ENCODE peak calls at places on chromosomes 1 and 21, in six cellular contexts. A is sciatic nerve, R is foreskin keratinocyte, O is GM06990, S is fibroblast of mammary gland, Y is brain microvascular endothelial cell. W is an unnamed sample.

GRCh38 chr1:55716610-55717009 is 501.4 kb upstream of the USP24 start:
- DNase-seq in A (no peak), Y (peak), R (no peak), O (no peak), S (peak), W (peak)

GRCh38 chr1:61092643-61093042 is 10.3 kb downstream of the NFIA start:
- DNase-seq in O (no peak), R (no peak), S (no peak), A (no peak), Y (no peak), W (no peak)

GRCh38 chr1:84598846-84599741 is 24.9 kb upstream of the CTBS start:
- DNase-seq in A (no peak), O (peak), R (peak), Y (peak), S (peak), W (peak)

GRCh38 chr1:243233908-243234307 is 21.2 kb downstream of the CEP170 start:
- DNase-seq in R (no peak), O (no peak), Y (peak), A (no peak), S (peak), W (no peak)

GRCh38 chr1:232891116-232891515 is 59.3 kb upstream of the NTPCR start:
- DNase-seq in R (no peak), O (no peak), S (peak), Y (peak), A (no peak), W (peak)

GRCh38 chr21:34128124-34128523 is 54.7 kb downstream of the MRPS6 start:
- DNase-seq in R (no peak), O (no peak), S (no peak), Y (no peak), A (no peak), W (no peak)

GRCh38 chr1:172970186-172970585 is 80.6 kb downstream of the TNFSF18 start:
- DNase-seq in S (peak), R (no peak), Y (no peak), O (no peak), A (no peak), W (peak)

GRCh38 chr1:84089470-84090261 is 54.4 kb upstream of the PRKACB start:
- DNase-seq in R (peak), S (peak), Y (peak), O (no peak), A (no peak), W (peak)

GRCh38 chr1:44500181-44501021 is 95.3 kb downstream of the RNF220 start:
- DNase-seq in R (no peak), A (no peak), Y (peak), S (peak), O (no peak), W (no peak)

GRCh38 chr1:228830954-228831481 is 95.7 kb downstream of the RHOU start:
- DNase-seq in Y (peak), A (no peak), O (peak), R (peak), S (peak), W (peak)

GRCh38 chr1:31804098-31804497 is 11.7 kb downstream of the SPOCD1 start:
- DNase-seq in Y (no peak), A (no peak), R (no peak), S (no peak), O (no peak), W (no peak)

GRCh38 chr1:12591267-12591938 is 26.6 kb downstream of the DHRS3 start:
- DNase-seq in O (no peak), R (no peak), Y (no peak), S (peak), A (peak), W (peak)

GRCh38 chr1:242462867-242463266 is 61.6 kb downstream of the PLD5 start:
- DNase-seq in A (no peak), S (no peak), Y (no peak), O (no peak), R (no peak), W (no peak)

GRCh38 chr1:46830665-46831322 is 31.9 kb downstream of the CYP4B1 start:
- DNase-seq in S (no peak), R (no peak), A (no peak), Y (no peak), O (no peak), W (peak)

GRCh38 chr1:114345930-114346479 is 165.0 kb downstream of the TRIM33 start:
- DNase-seq in O (no peak), A (peak), Y (no peak), S (peak), R (no peak), W (no peak)

GRCh38 chr1:230422221-230422981 is 3.7 kb downstream of the PGBD5 start:
- DNase-seq in S (no peak), A (no peak), Y (no peak), O (no peak), R (no peak), W (no peak)

GRCh38 chr1:155984341-155984740 is 6.0 kb upstream of the ARHGEF2 start:
- DNase-seq in O (no peak), R (no peak), A (no peak), Y (no peak), S (no peak), W (no peak)

GRCh38 chr1:111436726-111437125 is 9.2 kb upstream of the OVGP1 start:
- DNase-seq in R (peak), A (no peak), S (peak), Y (no peak), O (no peak), W (no peak)

GRCh38 chr21:25688284-25689035 is 46.2 kb downstream of the ATP5PF start:
- DNase-seq in S (no peak), Y (no peak), O (no peak), A (no peak), R (no peak), W (no peak)

GRCh38 chr1:8203056-8203455 is 114.9 kb upstream of the SLC45A1 start:
- DNase-seq in A (no peak), R (no peak), O (no peak), S (peak), Y (no peak), W (no peak)

GRCh38 chr21:45078877-45079281 is 4.5 kb downstream of the ADARB1 start:
- DNase-seq in O (no peak), A (no peak), S (peak), R (peak), Y (peak), W (peak)

GRCh38 chr1:22031214-22031962 is 21.1 kb upstream of the CDC42 start:
- DNase-seq in Y (no peak), A (no peak), S (no peak), O (no peak), R (no peak), W (no peak)

GRCh38 chr1:109263597-109264378 is 14.4 kb downstream of the CELSR2 start:
- DNase-seq in S (peak), Y (peak), O (peak), R (no peak), A (peak), W (no peak)

GRCh38 chr1:155976062-155976912 is 2.1 kb downstream of the ARHGEF2 start:
- DNase-seq in R (no peak), O (no peak), S (peak), Y (peak), A (peak), W (peak)